ENCODE peak calls at places on chromosomes 5 and 9, in eight cellular contexts. Z is foreskin keratinocyte; L is psoas muscle; O is GM23338; T is activated CD8-positive, alpha-beta T cell treated with anti-CD3 and anti-CD28 coated beads for 36 hours; Y is left lung; H is activated CD8-positive, alpha-beta memory T cell treated with anti-CD3 and anti-CD28 coated beads, Interleukin-2, amount 10 ng/mL, durations not matched to agents 7 days and 5 days; W is aorta. F is an unnamed sample.

GRCh38 chr9:93198839-93199625 is 15.1 kb downstream of the WNK2 start:
- ATAC-seq in Z (no peak), L (no peak), O (peak; percentile 46), T (no peak), Y (no peak), H (no peak), W (no peak), F (no peak)

GRCh38 chr9:8287501-8287900 is 487.9 kb upstream of the DMAC1 start:
- ATAC-seq in Z (no peak), L (no peak), O (no peak), T (no peak), Y (no peak), H (no peak), W (no peak), F (no peak)

GRCh38 chr9:133579231-133579560 is 30.0 kb downstream of the FAM163B start:
- ATAC-seq in Z (no peak), L (no peak), O (peak; percentile 40), T (no peak), Y (no peak), H (no peak), W (no peak), F (no peak)

GRCh38 chr5:79859588-79859987 is 131.5 kb downstream of the MTX3 start:
- ATAC-seq in Z (no peak), L (peak; percentile 18), O (no peak), T (no peak), Y (no peak), H (no peak), W (no peak), F (no peak)

GRCh38 chr9:7879551-7880245 is 80.1 kb upstream of the DMAC1 start:
- ATAC-seq in Z (peak; percentile 99), L (no peak), O (peak; percentile 76), T (peak; percentile 93), Y (no peak), H (peak; percentile 75), W (no peak), F (peak; percentile 98)

GRCh38 chr5:171630047-171630669 is 155.5 kb upstream of the SMIM23 start:
- ATAC-seq in Z (peak; percentile 96), L (no peak), O (peak; percentile 99), T (no peak), Y (peak; percentile 93), H (no peak), W (peak; percentile 78), F (no peak)

GRCh38 chr5:170488576-170488975 is 15.2 kb upstream of the KCNIP1 start:
- ATAC-seq in Z (no peak), L (no peak), O (no peak), T (no peak), Y (no peak), H (no peak), W (no peak), F (no peak)

GRCh38 chr5:65952259-65952658 is 25.9 kb downstream of the ERBIN start:
- ATAC-seq in Z (no peak), L (peak; percentile 86), O (no peak), T (no peak), Y (no peak), H (no peak), W (no peak), F (no peak)

GRCh38 chr5:168972650-168973241 is 328.2 kb downstream of the SLIT3 start:
- ATAC-seq in Z (no peak), L (no peak), O (no peak), T (no peak), Y (no peak), H (no peak), W (no peak), F (no peak)

GRCh38 chr9:121819511-121820231 is 168.2 kb downstream of the DAB2IP start:
- ATAC-seq in Z (peak; percentile 83), L (no peak), O (peak; percentile 58), T (no peak), Y (no peak), H (no peak), W (no peak), F (peak; percentile 19)

F was measured in activated T-helper 17 cell treated with anti-CD3 and anti-CD28 coated beads, Interleukin-2, amount 50 U/mL, for 72 hours.